ENCODE peak calls at places on chromosomes 12 and 14, in four cellular contexts. W is sigmoid colon, D is tibial nerve, C is fibroblast of pulmonary artery. L is an unnamed sample.

GRCh38 chr12:67524861-67525499 is 123.6 kb upstream of the DYRK2 start:
- DNase-seq in W (no peak), D (no peak), C (no peak), L (no peak)

GRCh38 chr12:103676863-103677262 is 89.8 kb downstream of the STAB2 start:
- DNase-seq in W (no peak), D (no peak), C (no peak), L (no peak)

GRCh38 chr12:69497308-69498026 is 27.3 kb downstream of the FRS2 start:
- DNase-seq in W (no peak), D (no peak), C (no peak), L (peak)

GRCh38 chr12:128268348-128268725 is 1.4 kb downstream of the TMEM132C start:
- DNase-seq in W (no peak), D (no peak), C (no peak), L (no peak)

GRCh38 chr12:67681145-67681778 is 32.7 kb downstream of the DYRK2 start:
- DNase-seq in W (no peak), D (no peak), C (peak), L (peak)

GRCh38 chr12:121805800-121806555 is 2.2 kb downstream of the SETD1B start:
- DNase-seq in W (no peak), D (no peak), C (no peak), L (no peak)

GRCh38 chr12:83843531-83843930 is 1069.1 kb downstream of the SLC6A15 start:
- DNase-seq in W (no peak), D (no peak), C (peak), L (peak)

GRCh38 chr14:96421236-96421635 is 29.3 kb downstream of the AK7 start:
- DNase-seq in W (no peak), D (no peak), C (peak), L (no peak)

GRCh38 chr12:52691765-52692150 is 11.6 kb upstream of the KRT1 start:
- DNase-seq in W (no peak), D (no peak), C (no peak), L (no peak)

GRCh38 chr12:65823481-65824313 is 586 bp upstream of the HMGA2 start:
- DNase-seq in W (peak), D (no peak), C (peak), L (peak)

GRCh38 chr14:52402812-52403526 is 88.9 kb downstream of the PTGER2 start:
- DNase-seq in W (no peak), D (no peak), C (peak), L (peak)

GRCh38 chr12:60421741-60422140 is 825.9 kb downstream of the SLC16A7 start:
- DNase-seq in W (no peak), D (no peak), C (no peak), L (no peak)

GRCh38 chr14:64725879-64726584 is 21.8 kb downstream of the PLEKHG3 start:
- DNase-seq in W (peak), D (no peak), C (no peak), L (no peak)

GRCh38 chr12:113591480-113591971 is 119.9 kb upstream of the LHX5 start:
- DNase-seq in W (no peak), D (no peak), C (no peak), L (no peak)

GRCh38 chr14:60815371-60815770 is 80.8 kb downstream of the MNAT1 start:
- DNase-seq in W (no peak), D (no peak), C (no peak), L (no peak)

GRCh38 chr12:62730649-62731377 is 204.1 kb downstream of the PPM1H start:
- DNase-seq in W (no peak), D (no peak), C (peak), L (peak)

GRCh38 chr12:123029550-123029949 is 49.1 kb downstream of the ARL6IP4 start:
- DNase-seq in W (no peak), D (no peak), C (no peak), L (no peak)
- TF ChIP-seq CTCF in W (no peak), D (no peak), C (no peak), L (no peak)

GRCh38 chr12:100267603-100268281 is 765 bp downstream of the SCYL2 start:
- DNase-seq in W (no peak), D (no peak), C (peak), L (peak)

GRCh38 chr12:100266163-100266801 is 597 bp downstream of the DEPDC4 start:
- DNase-seq in W (no peak), D (no peak), C (no peak), L (no peak)

GRCh38 chr12:100266802-100267602 is at the start of the genes DEPDC4 and SCYL2:
- DNase-seq in W (peak), D (peak), C (peak), L (peak)

GRCh38 chr12:100263131-100263530 is 3.7 kb downstream of the DEPDC4 start:
- DNase-seq in W (no peak), D (no peak), C (no peak), L (no peak)

GRCh38 chr12:100265732-100266131 is 1.1 kb downstream of the DEPDC4 start:
- DNase-seq in W (no peak), D (no peak), C (no peak), L (no peak)
- H3K4me3 ChIP-seq in W (no peak), D (no peak), C (no peak), L (no peak)

GRCh38 chr12:56221757-56222530 is at the start of gene RNF41:
- DNase-seq in W (peak), D (peak), C (peak), L (peak)
- TF ChIP-seq CTCF in W (no peak), D (peak), C (no peak), L (peak)

GRCh38 chr12:95390192-95390591 is 83.8 kb upstream of the METAP2 start:
- DNase-seq in W (no peak), D (no peak), C (no peak), L (no peak)
- H3K4me3 ChIP-seq in W (no peak), D (no peak), C (no peak), L (no peak)

DNA sequence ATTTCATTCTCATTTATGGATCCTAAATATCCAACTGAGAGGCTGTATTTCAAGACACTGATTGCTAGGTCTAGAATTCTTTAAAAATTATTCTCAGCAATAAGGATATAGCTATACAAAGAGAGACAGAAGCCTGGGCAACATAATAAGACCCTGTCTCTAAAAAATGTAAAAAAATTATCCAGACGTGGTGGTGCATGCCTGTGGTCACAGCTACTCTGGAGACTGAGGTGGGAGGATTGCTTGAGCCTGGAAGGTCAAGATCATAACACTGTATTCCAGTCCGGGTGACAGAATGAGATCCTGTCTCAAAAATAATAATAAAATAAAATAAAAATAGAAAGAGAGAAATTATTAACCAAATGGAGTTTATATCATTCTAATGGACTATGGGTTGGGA is 20.6 kb upstream of the ARID2 start:
- DNase-seq in W (no peak), D (no peak), C (peak), L (no peak)
- TF ChIP-seq CTCF in W (no peak), D (no peak), C (no peak), L (no peak)

L was measured in fibroblast of the aortic adventitia.